ENCODE peak calls at places on chromosomes 11 and 22, in nine cellular contexts. One of them, this sample, is unnamed.

GRCh38 chr11:72328366-72329224 is 84.6 kb upstream of the PHOX2A start:
- DNase-seq in breast epithelium: no peak
- DNase-seq in K562: no peak
- DNase-seq in stomach: no peak
- DNase-seq in HL-60: no peak
- DNase-seq in HCT116: no peak
- DNase-seq in HepG2: no peak
- DNase-seq in GM23338: peak; percentile 15
- DNase-seq in SK-N-SH: no peak
- DNase-seq in this sample: no peak

GRCh38 chr11:115244758-115245157 is 259.5 kb downstream of the CADM1 start:
- DNase-seq in K562: no peak
- DNase-seq in GM23338: no peak
- DNase-seq in HCT116: no peak
- DNase-seq in SK-N-SH: no peak
- DNase-seq in stomach: no peak
- DNase-seq in breast epithelium: no peak
- DNase-seq in HL-60: no peak
- DNase-seq in HepG2: no peak
- DNase-seq in this sample: no peak

GRCh38 chr11:69801513-69802335 is 17.5 kb downstream of the FGF3 start:
- DNase-seq in K562: peak; percentile 78
- DNase-seq in HepG2: peak; percentile 34
- DNase-seq in breast epithelium: no peak
- DNase-seq in stomach: peak; percentile 30
- DNase-seq in HL-60: no peak
- DNase-seq in SK-N-SH: peak; percentile 75
- DNase-seq in GM23338: peak; percentile 88
- DNase-seq in HCT116: peak; percentile 64
- DNase-seq in this sample: no peak

GRCh38 chr11:17591293-17591692 is 44.2 kb downstream of the OTOG start:
- DNase-seq in HepG2: no peak
- DNase-seq in breast epithelium: no peak
- DNase-seq in HCT116: no peak
- DNase-seq in SK-N-SH: no peak
- DNase-seq in GM23338: no peak
- DNase-seq in HL-60: no peak
- DNase-seq in K562: no peak
- DNase-seq in stomach: no peak
- DNase-seq in this sample: peak; percentile 56

GRCh38 chr11:12019337-12019736 is 10.9 kb upstream of the DKK3 start:
- DNase-seq in HepG2: peak; percentile 62
- DNase-seq in breast epithelium: no peak
- DNase-seq in stomach: peak; percentile 46
- DNase-seq in K562: no peak
- DNase-seq in HCT116: no peak
- DNase-seq in GM23338: no peak
- DNase-seq in SK-N-SH: no peak
- DNase-seq in HL-60: no peak
- DNase-seq in this sample: no peak

GRCh38 chr11:65857500-65858353 is at the start of gene CFL1:
- DNase-seq in SK-N-SH: peak; percentile 89
- DNase-seq in HL-60: peak; percentile 98
- DNase-seq in breast epithelium: peak; percentile 99
- DNase-seq in HCT116: peak; percentile 92
- DNase-seq in stomach: peak; percentile 99
- DNase-seq in HepG2: peak; percentile 91
- DNase-seq in K562: peak; percentile 88
- DNase-seq in GM23338: peak; percentile 98
- DNase-seq in this sample: no peak

GRCh38 chr11:6565325-6565724 is 38.1 kb downstream of the RRP8 start:
- DNase-seq in K562: no peak
- DNase-seq in SK-N-SH: no peak
- DNase-seq in GM23338: no peak
- DNase-seq in HepG2: no peak
- DNase-seq in breast epithelium: no peak
- DNase-seq in stomach: no peak
- DNase-seq in HL-60: no peak
- DNase-seq in HCT116: no peak
- DNase-seq in this sample: no peak

GRCh38 chr11:46526489-46527215 is 67.2 kb downstream of the AMBRA1 start:
- DNase-seq in SK-N-SH: no peak
- DNase-seq in HCT116: no peak
- DNase-seq in K562: no peak
- DNase-seq in GM23338: no peak
- DNase-seq in breast epithelium: no peak
- DNase-seq in HL-60: no peak
- DNase-seq in HepG2: no peak
- DNase-seq in stomach: no peak
- DNase-seq in this sample: no peak

GRCh38 chr22:24157783-24158170 is 23.5 kb upstream of the SUSD2 start:
- DNase-seq in HCT116: no peak
- DNase-seq in SK-N-SH: no peak
- DNase-seq in HepG2: no peak
- DNase-seq in GM23338: no peak
- DNase-seq in HL-60: no peak
- DNase-seq in K562: no peak
- DNase-seq in stomach: no peak
- DNase-seq in breast epithelium: no peak
- DNase-seq in this sample: peak; percentile 86
- TF ChIP-seq CTCF in HCT116: no peak
- TF ChIP-seq CTCF in SK-N-SH: no peak
- TF ChIP-seq CTCF in HepG2: no peak
- TF ChIP-seq CTCF in GM23338: no peak
- TF ChIP-seq CTCF in HL-60: no peak
- TF ChIP-seq CTCF in K562: no peak
- TF ChIP-seq CTCF in stomach: no peak
- TF ChIP-seq CTCF in breast epithelium: no peak
- TF ChIP-seq CTCF in this sample: no peak

GRCh38 chr11:132840660-132841059 is 691.6 kb downstream of the OPCML start:
- DNase-seq in HepG2: no peak
- DNase-seq in HL-60: no peak
- DNase-seq in SK-N-SH: no peak
- DNase-seq in GM23338: no peak
- DNase-seq in HCT116: no peak
- DNase-seq in K562: no peak
- DNase-seq in breast epithelium: no peak
- DNase-seq in stomach: no peak
- DNase-seq in this sample: no peak

GRCh38 chr11:132840220-132840619 is 692.1 kb downstream of the OPCML start:
- DNase-seq in breast epithelium: no peak
- DNase-seq in HL-60: no peak
- DNase-seq in K562: no peak
- DNase-seq in GM23338: no peak
- DNase-seq in HepG2: no peak
- DNase-seq in stomach: no peak
- DNase-seq in SK-N-SH: no peak
- DNase-seq in HCT116: no peak
- DNase-seq in this sample: no peak

GRCh38 chr11:132839226-132839625 is 693.1 kb downstream of the OPCML start:
- DNase-seq in GM23338: no peak
- DNase-seq in breast epithelium: no peak
- DNase-seq in K562: no peak
- DNase-seq in stomach: no peak
- DNase-seq in HCT116: no peak
- DNase-seq in SK-N-SH: no peak
- DNase-seq in HL-60: no peak
- DNase-seq in HepG2: no peak
- DNase-seq in this sample: no peak

DNA sequence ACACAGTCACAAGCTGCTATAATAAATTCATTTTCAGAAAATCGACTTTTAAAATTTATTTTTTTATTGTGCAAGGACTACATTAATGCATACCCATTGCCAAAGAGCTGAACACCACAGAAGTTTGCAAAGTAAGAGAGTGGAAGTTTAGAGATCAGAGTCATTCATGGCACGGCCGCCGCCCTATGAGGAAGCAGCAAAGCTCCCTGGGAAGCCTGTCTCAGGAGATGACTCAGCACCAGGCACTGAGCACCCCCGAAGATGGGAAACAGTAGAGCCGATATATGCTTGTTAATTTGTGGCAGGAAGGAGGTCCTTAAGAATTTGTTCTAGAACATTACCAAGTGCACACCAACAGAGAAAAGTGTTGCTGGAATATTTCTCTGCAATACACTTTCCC is 693.7 kb downstream of the OPCML start:
- DNase-seq in HCT116: no peak
- DNase-seq in HL-60: peak; percentile 5
- DNase-seq in GM23338: no peak
- DNase-seq in breast epithelium: no peak
- DNase-seq in HepG2: no peak
- DNase-seq in SK-N-SH: no peak
- DNase-seq in stomach: no peak
- DNase-seq in K562: no peak
- DNase-seq in this sample: no peak
- H3K4me3 ChIP-seq in HCT116: no peak overlapping the region
- H3K4me3 ChIP-seq in HL-60: no peak overlapping the region
- H3K4me3 ChIP-seq in GM23338: no peak overlapping the region
- H3K4me3 ChIP-seq in breast epithelium: no peak overlapping the region
- H3K4me3 ChIP-seq in HepG2: no peak overlapping the region
- H3K4me3 ChIP-seq in SK-N-SH: no peak overlapping the region
- H3K4me3 ChIP-seq in stomach: no peak overlapping the region
- H3K4me3 ChIP-seq in K562: no peak overlapping the region
- H3K4me3 ChIP-seq in this sample: no peak overlapping the region

GRCh38 chr22:29014773-29015172 is 46.9 kb downstream of the C22orf31 start:
- DNase-seq in HCT116: no peak
- DNase-seq in HepG2: no peak
- DNase-seq in breast epithelium: no peak
- DNase-seq in SK-N-SH: no peak
- DNase-seq in GM23338: no peak
- DNase-seq in HL-60: no peak
- DNase-seq in stomach: no peak
- DNase-seq in K562: no peak
- DNase-seq in this sample: no peak
- TF ChIP-seq POLR2AphosphoS5 in HCT116: no peak
- TF ChIP-seq POLR2AphosphoS5 in HepG2: no peak
- TF ChIP-seq POLR2AphosphoS5 in breast epithelium: no peak
- TF ChIP-seq POLR2AphosphoS5 in SK-N-SH: no peak
- TF ChIP-seq POLR2AphosphoS5 in GM23338: no peak
- TF ChIP-seq POLR2AphosphoS5 in HL-60: no peak
- TF ChIP-seq POLR2AphosphoS5 in stomach: no peak
- TF ChIP-seq POLR2AphosphoS5 in K562: no peak
- TF ChIP-seq POLR2AphosphoS5 in this sample: no peak

GRCh38 chr22:26314171-26314570 is 114.9 kb upstream of the ASPHD2 start:
- DNase-seq in GM23338: no peak
- DNase-seq in K562: no peak
- DNase-seq in SK-N-SH: no peak
- DNase-seq in HepG2: no peak
- DNase-seq in HL-60: no peak
- DNase-seq in breast epithelium: no peak
- DNase-seq in stomach: no peak
- DNase-seq in HCT116: no peak
- DNase-seq in this sample: no peak

GRCh38 chr22:26313291-26313690 is 115.8 kb upstream of the ASPHD2 start:
- DNase-seq in breast epithelium: no peak
- DNase-seq in HCT116: no peak
- DNase-seq in HepG2: no peak
- DNase-seq in K562: no peak
- DNase-seq in GM23338: no peak
- DNase-seq in stomach: no peak
- DNase-seq in HL-60: no peak
- DNase-seq in SK-N-SH: no peak
- DNase-seq in this sample: no peak

GRCh38 chr22:26318975-26319374 is 110.1 kb upstream of the ASPHD2 start:
- DNase-seq in breast epithelium: no peak
- DNase-seq in stomach: no peak
- DNase-seq in HCT116: no peak
- DNase-seq in K562: peak; percentile 14
- DNase-seq in SK-N-SH: no peak
- DNase-seq in GM23338: peak; percentile 83
- DNase-seq in HL-60: no peak
- DNase-seq in HepG2: peak; percentile 13
- DNase-seq in this sample: no peak

GRCh38 chr22:26314656-26315055 is 114.4 kb upstream of the ASPHD2 start:
- DNase-seq in SK-N-SH: no peak
- DNase-seq in breast epithelium: no peak
- DNase-seq in GM23338: no peak
- DNase-seq in HCT116: no peak
- DNase-seq in HL-60: no peak
- DNase-seq in HepG2: no peak
- DNase-seq in stomach: no peak
- DNase-seq in K562: no peak
- DNase-seq in this sample: no peak

GRCh38 chr22:26316732-26317131 is 112.3 kb upstream of the ASPHD2 start:
- DNase-seq in HL-60: no peak
- DNase-seq in SK-N-SH: no peak
- DNase-seq in HCT116: no peak
- DNase-seq in HepG2: no peak
- DNase-seq in GM23338: no peak
- DNase-seq in stomach: no peak
- DNase-seq in K562: no peak
- DNase-seq in breast epithelium: no peak
- DNase-seq in this sample: no peak
- TF ChIP-seq CTCF in HL-60: no peak
- TF ChIP-seq CTCF in SK-N-SH: no peak
- TF ChIP-seq CTCF in HCT116: no peak
- TF ChIP-seq CTCF in HepG2: no peak
- TF ChIP-seq CTCF in GM23338: no peak
- TF ChIP-seq CTCF in stomach: no peak
- TF ChIP-seq CTCF in K562: no peak
- TF ChIP-seq CTCF in breast epithelium: no peak
- TF ChIP-seq CTCF in this sample: no peak

This sample was measured in spleen.